ENCODE peak calls at places on chromosomes 13 and 19, in six cellular contexts. One of them, this sample, is unnamed.

GRCh38 chr19:52603558-52604207 is 33.6 kb downstream of the ZNF701 start:
- DNase-seq in H7: no peak
- DNase-seq in COR-L47: no peak
- DNase-seq in MCF 10A: peak; percentile 30
- DNase-seq in stimulated activated CD4-positive, alpha-beta T cell treated with anti-CD3 and anti-CD28 coated beads, Interleukin-2, amount 100 ng/mL, for 24 hours: no peak
- DNase-seq in GM13976: no peak
- DNase-seq in this sample: no peak

GRCh38 chr19:16661480-16662034 is 618 bp downstream of the TMEM38A start:
- DNase-seq in H7: peak; percentile 75
- DNase-seq in COR-L47: no peak
- DNase-seq in MCF 10A: no peak
- DNase-seq in stimulated activated CD4-positive, alpha-beta T cell treated with anti-CD3 and anti-CD28 coated beads, Interleukin-2, amount 100 ng/mL, for 24 hours: peak; percentile 22
- DNase-seq in GM13976: peak; percentile 55
- DNase-seq in this sample: peak; percentile 34

GRCh38 chr19:35342430-35342829 is 5.3 kb upstream of the FFAR1 start:
- DNase-seq in H7: peak; percentile 67
- DNase-seq in COR-L47: no peak
- DNase-seq in MCF 10A: no peak
- DNase-seq in stimulated activated CD4-positive, alpha-beta T cell treated with anti-CD3 and anti-CD28 coated beads, Interleukin-2, amount 100 ng/mL, for 24 hours: no peak
- DNase-seq in GM13976: peak; percentile 6
- DNase-seq in this sample: no peak

GRCh38 chr13:60162096-60162495 is 1.6 kb downstream of the DIAPH3 start:
- DNase-seq in H7: no peak
- DNase-seq in COR-L47: no peak
- DNase-seq in MCF 10A: peak; percentile 14
- DNase-seq in stimulated activated CD4-positive, alpha-beta T cell treated with anti-CD3 and anti-CD28 coated beads, Interleukin-2, amount 100 ng/mL, for 24 hours: no peak
- DNase-seq in GM13976: no peak
- DNase-seq in this sample: no peak

GRCh38 chr19:35495107-35496064 is 5.1 kb upstream of the KRTDAP start:
- DNase-seq in H7: peak; percentile 95
- DNase-seq in COR-L47: peak; percentile 8
- DNase-seq in MCF 10A: peak; percentile 72
- DNase-seq in stimulated activated CD4-positive, alpha-beta T cell treated with anti-CD3 and anti-CD28 coated beads, Interleukin-2, amount 100 ng/mL, for 24 hours: peak; percentile 81
- DNase-seq in GM13976: peak; percentile 92
- DNase-seq in this sample: peak; percentile 86

GRCh38 chr13:112740502-112741131 is 50.8 kb downstream of the ATP11A start:
- DNase-seq in H7: no peak
- DNase-seq in COR-L47: no peak
- DNase-seq in MCF 10A: peak; percentile 26
- DNase-seq in stimulated activated CD4-positive, alpha-beta T cell treated with anti-CD3 and anti-CD28 coated beads, Interleukin-2, amount 100 ng/mL, for 24 hours: no peak
- DNase-seq in GM13976: no peak
- DNase-seq in this sample: no peak

GRCh38 chr19:47186337-47187022 is 44.5 kb downstream of the BBC3 start:
- DNase-seq in H7: no peak
- DNase-seq in COR-L47: no peak
- DNase-seq in MCF 10A: no peak
- DNase-seq in stimulated activated CD4-positive, alpha-beta T cell treated with anti-CD3 and anti-CD28 coated beads, Interleukin-2, amount 100 ng/mL, for 24 hours: peak; percentile 86
- DNase-seq in GM13976: peak; percentile 88
- DNase-seq in this sample: no peak

GRCh38 chr13:110661256-110661655 is 44.7 kb downstream of the CARS2 start:
- DNase-seq in H7: no peak
- DNase-seq in COR-L47: no peak
- DNase-seq in MCF 10A: no peak
- DNase-seq in stimulated activated CD4-positive, alpha-beta T cell treated with anti-CD3 and anti-CD28 coated beads, Interleukin-2, amount 100 ng/mL, for 24 hours: no peak
- DNase-seq in GM13976: no peak
- DNase-seq in this sample: no peak

GRCh38 chr19:2888739-2889224 is 11.9 kb upstream of the ZNF57 start:
- DNase-seq in H7: peak; percentile 44
- DNase-seq in COR-L47: no peak
- DNase-seq in MCF 10A: no peak
- DNase-seq in stimulated activated CD4-positive, alpha-beta T cell treated with anti-CD3 and anti-CD28 coated beads, Interleukin-2, amount 100 ng/mL, for 24 hours: peak; percentile 55
- DNase-seq in GM13976: no peak
- DNase-seq in this sample: peak; percentile 23

This sample was measured in pancreas.